ENCODE peak calls at places on chromosomes 5 and 9, in six cellular contexts. X is H1, N is tibial nerve, L is breast epithelium, Y is sigmoid colon, T is A549. A is an unnamed sample. For H3K4me1, the result is how much of the 10 kb centered on the place peaks cover.

GRCh38 chr9:104864675-104865104 is 63.3 kb downstream of the ABCA1 start:
- DNase-seq in X (no peak), T (no peak), N (no peak), L (no peak), Y (no peak), A (peak)

GRCh38 chr5:123132330-123132729 is 43.3 kb downstream of the PRDM6 start:
- DNase-seq in N (no peak), X (no peak), Y (no peak), L (no peak), T (no peak), A (no peak)

GRCh38 chr9:36275060-36275459 is 16.8 kb upstream of the GNE start:
- DNase-seq in X (no peak), N (no peak), L (no peak), T (no peak), Y (no peak), A (no peak)

GRCh38 chr5:157581870-157582269 is 6.3 kb upstream of the ADAM19 start:
- DNase-seq in X (no peak), N (no peak), Y (no peak), L (no peak), T (no peak), A (no peak)

GRCh38 chr5:160105686-160106085 is 13.6 kb downstream of the PWWP2A start:
- DNase-seq in Y (no peak), T (no peak), L (no peak), N (no peak), X (no peak), A (no peak)

GRCh38 chr5:78803386-78803785 is 154.8 kb upstream of the LHFPL2 start:
- DNase-seq in Y (peak), L (peak), X (no peak), N (peak), T (no peak), A (peak)

GRCh38 chr5:108379722-108380530 is 2.0 kb downstream of the FBXL17 start:
- DNase-seq in T (no peak), N (no peak), Y (no peak), L (no peak), X (no peak), A (no peak)

GRCh38 chr5:179239256-179240135 is 105.8 kb downstream of the ADAMTS2 start:
- DNase-seq in L (no peak), Y (peak), X (no peak), T (no peak), N (no peak), A (peak)

GRCh38 chr5:98614341-98614740 is 159.1 kb upstream of the RGMB start:
- DNase-seq in Y (no peak), N (no peak), T (no peak), L (no peak), X (no peak), A (no peak)

GRCh38 chr9:134796882-134797281 is 83.7 kb upstream of the FCN2 start:
- DNase-seq in T (no peak), N (no peak), L (no peak), X (no peak), Y (no peak), A (no peak)

GRCh38 chr9:14205463-14205862 is 108.5 kb downstream of the NFIB start:
- DNase-seq in T (peak), X (no peak), Y (no peak), N (no peak), L (no peak), A (no peak)

GRCh38 chr9:104748359-104749031 is 1.0 kb downstream of the NIPSNAP3A start:
- DNase-seq in T (peak), X (no peak), Y (no peak), L (no peak), N (no peak), A (no peak)

GRCh38 chr5:148988328-148988727 is 74.5 kb downstream of the SH3TC2 start:
- DNase-seq in L (no peak), Y (no peak), N (no peak), T (no peak), X (no peak), A (no peak)

GRCh38 chr5:163993126-163993525 is 487.7 kb downstream of the MAT2B start:
- DNase-seq in N (no peak), L (no peak), T (no peak), Y (no peak), X (no peak), A (no peak)

GRCh38 chr5:54404568-54404967 is 50.9 kb upstream of the HSPB3 start:
- DNase-seq in Y (no peak), T (no peak), X (no peak), N (no peak), L (no peak), A (no peak)

GRCh38 chr9:135228983-135229625 is 141.6 kb downstream of the OLFM1 start:
- DNase-seq in N (no peak), L (no peak), T (no peak), Y (no peak), X (no peak), A (no peak)

GRCh38 chr5:113266913-113267227 is 167.9 kb downstream of the TSSK1B start:
- DNase-seq in L (peak), Y (no peak), X (no peak), N (no peak), T (no peak), A (no peak)

GRCh38 chr5:19322716-19323485 is 665.1 kb downstream of the CDH18 start:
- DNase-seq in Y (no peak), T (peak), N (no peak), L (no peak), X (no peak), A (no peak)

GRCh38 chr9:33300546-33300945 is 10.2 kb downstream of the NFX1 start:
- DNase-seq in T (no peak), L (no peak), Y (no peak), X (no peak), N (no peak), A (no peak)

GRCh38 chr5:93592866-93593265 is 9.8 kb downstream of the NR2F1 start:
- DNase-seq in Y (no peak), T (no peak), L (no peak), N (no peak), X (no peak), A (no peak)

GRCh38 chr9:113511856-113512761 is 48.6 kb downstream of the RGS3 start:
- DNase-seq in Y (no peak), X (no peak), L (no peak), N (no peak), T (no peak), A (no peak)

GRCh38 chr5:167565555-167565954 is 725.9 kb upstream of the WWC1 start:
- DNase-seq in T (peak), Y (no peak), L (no peak), X (no peak), N (no peak), A (no peak)

GRCh38 chr5:33445808-33446207 is 5.0 kb downstream of the TARS1 start:
- DNase-seq in X (no peak), Y (no peak), L (no peak), N (no peak), T (no peak), A (no peak)

GRCh38 chr5:170311856-170312405 is 14.4 kb upstream of the LCP2 start:
- DNase-seq in T (no peak), X (no peak), L (no peak), Y (no peak), N (no peak), A (no peak)
- TF ChIP-seq POLR2A in T (no peak), X (no peak), L (no peak), Y (no peak), N (no peak), A (no peak)

GRCh38 chr5:140417235-140417634 is 15.6 kb downstream of the ANKHD1 start:
- DNase-seq in L (no peak), N (no peak), Y (no peak), T (no peak), X (no peak), A (no peak)

GRCh38 chr5:140408750-140409241 is 7.2 kb downstream of the ANKHD1 start:
- DNase-seq in Y (no peak), T (no peak), N (no peak), L (no peak), X (no peak), A (no peak)

GRCh38 chr5:140418862-140419520 is 17.4 kb downstream of the ANKHD1 start:
- DNase-seq in X (no peak), L (no peak), Y (no peak), T (no peak), N (no peak), A (no peak)

DNA sequence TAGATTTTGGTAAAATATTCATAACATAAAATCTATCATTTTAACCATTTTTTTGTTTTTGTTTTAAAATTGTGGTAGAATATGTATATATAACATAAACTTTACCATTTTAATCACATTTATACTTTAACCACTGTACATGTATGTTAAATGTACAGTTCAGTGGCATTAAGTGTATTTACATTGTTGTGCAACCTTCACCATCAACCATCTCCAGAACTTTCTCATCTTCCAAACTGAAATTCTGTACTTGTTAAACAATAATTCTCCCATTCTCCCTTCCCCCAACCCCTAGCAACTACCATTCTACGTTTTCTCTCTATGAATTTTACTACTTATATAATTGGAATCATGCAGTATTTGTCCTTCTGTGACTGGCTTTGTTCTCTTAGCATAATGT is 11.6 kb downstream of the ANKHD1 start:
- DNase-seq in T (no peak), L (no peak), X (no peak), Y (no peak), N (no peak), A (no peak)
- H3K4me3 ChIP-seq in T (no peak), L (no peak), X (no peak), Y (no peak), N (no peak), A (no peak)

GRCh38 chr9:653421-653820 is 188.1 kb upstream of the DMRT1 start:
- DNase-seq in T (no peak), X (no peak), L (no peak), N (no peak), Y (no peak), A (no peak)
- H3K4me1 ChIP-seq in T (under half), X (under half), L (under half), N (under half), Y (under half), A (under half)

GRCh38 chr9:78031271-78031825 is at the start of gene GNAQ:
- DNase-seq in L (no peak), N (no peak), X (no peak), Y (peak), T (peak), A (peak)

GRCh38 chr9:78033870-78034269 is 2.3 kb upstream of the GNAQ start:
- DNase-seq in T (no peak), X (no peak), Y (no peak), L (no peak), N (no peak), A (no peak)

GRCh38 chr9:78032599-78033457 is 1.2 kb upstream of the GNAQ start:
- DNase-seq in Y (peak), T (peak), N (no peak), X (no peak), L (no peak), A (no peak)

GRCh38 chr9:78030553-78031270 is 899 bp downstream of the GNAQ start:
- DNase-seq in X (no peak), N (peak), Y (peak), T (no peak), L (peak), A (peak)

DNA sequence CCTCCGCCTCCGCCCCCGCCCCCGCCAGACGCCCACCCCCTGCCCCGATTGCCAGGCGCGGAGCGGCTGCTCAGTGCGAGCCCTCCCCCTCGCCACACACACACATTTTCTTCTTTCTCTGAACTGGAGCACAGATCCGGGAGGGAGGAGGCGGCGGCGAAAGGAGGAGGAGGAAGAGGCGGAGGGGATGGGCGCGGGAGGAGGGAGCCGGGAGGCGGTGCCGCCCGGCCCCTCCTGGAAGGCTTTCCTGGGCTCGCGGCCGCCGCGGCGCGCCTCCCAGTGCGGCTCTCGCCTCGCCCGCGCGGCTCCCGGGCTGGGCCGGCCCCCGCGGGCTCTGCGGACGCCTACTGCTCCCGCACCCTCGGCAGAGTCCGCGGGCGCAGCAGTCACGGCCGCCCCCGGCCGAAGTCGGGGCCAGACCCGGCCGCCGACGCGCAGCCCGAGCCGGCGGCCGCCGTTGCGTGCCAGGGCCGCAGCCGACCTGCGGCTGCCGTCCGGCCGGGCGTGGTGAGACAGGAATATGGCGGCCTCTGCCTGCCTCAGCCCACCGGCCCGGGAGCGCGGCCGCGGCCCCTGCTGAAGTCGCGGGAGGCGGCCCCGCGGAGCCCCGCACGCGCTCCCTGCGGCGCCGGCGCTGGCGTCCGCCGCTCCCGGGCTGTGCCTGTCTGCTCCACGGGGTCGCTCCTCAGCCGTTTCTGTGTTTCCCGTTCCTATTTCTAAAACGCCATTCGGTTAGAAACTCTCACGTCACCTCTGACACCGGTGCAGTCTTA is 401 bp upstream of the GNAQ start:
- DNase-seq in Y (peak), X (peak), L (peak), T (peak), N (peak), A (peak)
- TF ChIP-seq POLR2A in Y (no peak), X (peak), L (peak), T (peak), N (peak), A (peak)

DNA sequence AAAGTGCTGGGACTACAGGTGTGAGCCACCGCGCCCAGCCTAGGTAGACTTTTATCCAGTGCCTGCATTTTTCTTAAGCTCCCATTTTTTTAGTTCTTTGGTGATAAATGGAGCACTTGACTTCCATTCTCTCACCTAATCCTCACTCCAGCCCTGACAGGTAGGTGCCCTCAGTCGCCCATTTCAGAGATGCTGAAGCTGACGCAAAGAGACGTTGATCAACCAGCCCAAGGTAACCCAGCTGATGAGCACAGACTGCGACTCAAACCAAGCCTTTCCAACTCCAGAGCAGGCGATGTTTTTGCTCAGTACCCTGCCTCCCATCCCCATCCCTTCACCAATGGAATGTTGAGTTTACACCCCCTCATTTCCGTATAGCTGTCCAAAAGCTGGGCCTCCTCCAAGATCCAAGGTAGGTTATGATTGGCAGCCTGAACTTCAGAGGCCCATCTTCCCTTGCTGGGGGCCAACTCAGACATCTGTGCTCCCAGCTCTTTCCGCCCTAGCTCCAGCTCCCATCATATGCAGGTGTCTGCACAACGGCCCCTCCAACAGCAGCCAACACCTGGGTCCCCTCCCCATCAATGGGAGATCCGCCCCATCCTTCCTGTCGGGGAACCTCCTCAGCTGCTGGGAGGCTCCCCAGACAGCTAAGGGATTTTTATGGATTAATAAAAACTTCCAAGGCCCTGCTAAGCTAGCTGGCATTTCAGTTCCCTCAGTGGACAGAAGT is 39.2 kb upstream of the VDAC1 start:
- DNase-seq in Y (no peak), N (no peak), X (no peak), T (no peak), L (no peak), A (no peak)
- H3K4me3 ChIP-seq in Y (no peak), N (no peak), X (no peak), T (no peak), L (no peak), A (no peak)

GRCh38 chr9:37925786-37926736 is 22.1 kb upstream of the SLC25A51 start:
- DNase-seq in T (no peak), X (no peak), N (no peak), Y (no peak), L (no peak), A (no peak)
- H3K4me1 ChIP-seq in T (under half), X (under half), N (under half), Y (under half), L (under half), A (under half)

GRCh38 chr9:128829477-128830251 is at the start of gene SPOUT1:
- DNase-seq in L (peak), Y (peak), T (peak), N (peak), X (peak), A (peak)
- TF ChIP-seq POLR2A in L (no peak), Y (no peak), T (peak), N (no peak), X (peak), A (peak)

DNA sequence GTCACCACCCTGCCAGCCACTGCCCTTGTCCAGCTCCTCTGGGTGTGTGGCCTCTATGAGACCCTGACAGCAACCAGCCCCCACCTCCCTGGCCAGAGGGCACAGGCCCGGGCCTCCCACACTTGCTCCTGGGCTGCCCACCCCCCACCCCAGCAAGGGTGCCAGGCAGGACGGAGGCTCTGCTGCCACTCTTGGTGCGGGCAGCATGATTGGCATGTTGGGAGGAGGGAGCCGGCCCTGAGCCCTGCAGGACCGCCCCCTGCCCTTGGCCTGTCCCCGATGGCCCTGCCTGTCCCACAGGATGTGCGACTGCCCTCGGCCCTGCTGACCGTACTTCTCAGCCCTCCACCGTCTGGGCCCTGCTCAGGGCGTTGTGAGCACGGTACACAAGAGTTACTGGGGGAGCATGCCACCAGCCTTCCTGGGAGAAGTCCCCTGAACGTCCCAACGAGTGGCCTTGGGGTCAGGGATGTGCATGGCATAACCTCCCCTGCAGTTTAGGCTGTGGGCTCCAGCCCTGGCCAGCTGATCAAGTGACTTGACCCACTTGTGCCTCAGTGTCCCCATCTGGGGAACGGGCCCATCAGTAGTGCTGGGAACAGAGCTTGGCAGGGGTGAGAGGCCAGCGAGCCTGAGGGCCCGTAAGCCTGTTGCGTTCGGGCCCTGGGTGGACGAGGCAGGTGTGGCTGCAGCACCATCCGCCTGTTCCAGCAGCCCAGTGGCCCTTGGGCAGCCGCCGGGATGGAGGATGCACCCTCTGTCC is 16.0 kb downstream of the GPSM1 start:
- DNase-seq in T (no peak), N (no peak), X (no peak), Y (no peak), L (no peak), A (no peak)
- H3K4me3 ChIP-seq in T (no peak), N (peak), X (peak), Y (peak), L (peak), A (no peak)

DNA sequence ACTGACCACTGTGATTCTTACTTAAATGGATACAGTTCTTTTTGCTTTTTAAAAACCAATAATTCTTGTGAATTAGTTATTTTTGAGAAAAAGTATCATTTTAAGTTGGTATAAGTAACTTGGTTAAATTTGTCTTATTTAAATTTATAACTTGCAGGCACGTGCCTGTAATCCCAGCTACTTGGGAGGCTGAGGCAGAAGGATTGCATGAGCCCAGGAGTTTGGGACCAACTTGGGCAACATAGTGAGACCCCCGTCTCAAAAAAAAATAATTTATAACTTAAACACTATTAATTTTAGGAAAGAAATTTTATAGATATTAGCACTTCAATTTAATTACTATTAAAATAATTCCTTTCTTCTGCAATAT is 5.0 kb downstream of the CPEB4 start:
- DNase-seq in Y (no peak), T (no peak), N (no peak), X (no peak), L (no peak), A (no peak)
- H3K4me1 ChIP-seq in Y (under half), T (under half), N (under half), X (under half), L (under half), A (under half)

GRCh38 chr9:127568971-127569818 is 42.9 kb upstream of the STXBP1 start:
- DNase-seq in T (peak), Y (peak), L (peak), N (peak), X (no peak), A (peak)
- TF ChIP-seq POLR2A in T (peak), Y (peak), L (peak), N (peak), X (peak), A (peak)